ENCODE peak calls at places on chromosomes 3 and 15, in seven cellular contexts. X is CD8-positive, alpha-beta T cell; P is OCI-LY7; O is LNCaP clone FGC; G is body of pancreas; Z is cardiac muscle cell; C is BJ. E is an unnamed sample.
A peak's percentile ranks its signal among the peaks of the same experiment; 100 is the strongest.

GRCh38 chr3:116140100-116140689 is 305.1 kb downstream of the LSAMP start:
- DNase-seq in X (no peak), P (peak; percentile 43), O (peak; percentile 53), G (no peak), Z (peak; percentile 63), C (no peak), E (no peak)

GRCh38 chr3:150721285-150722130 is 17.8 kb upstream of the ERICH6 start:
- DNase-seq in X (no peak), P (peak; percentile 76), O (no peak), G (no peak), Z (peak; percentile 77), C (no peak), E (no peak)

GRCh38 chr3:113594066-113594465 is 61.7 kb downstream of the SIDT1 start:
- DNase-seq in X (no peak), P (no peak), O (peak; percentile 44), G (no peak), Z (no peak), C (no peak), E (no peak)

GRCh38 chr3:106617276-106617675 is 748.5 kb upstream of the CBLB start:
- DNase-seq in X (no peak), P (no peak), O (no peak), G (no peak), Z (no peak), C (no peak), E (no peak)

GRCh38 chr3:127746400-127747057 is 73.8 kb downstream of the ABTB1 start:
- DNase-seq in X (no peak), P (no peak), O (no peak), G (no peak), Z (no peak), C (no peak), E (no peak)

GRCh38 chr3:139674585-139675260 is 3.0 kb downstream of the NMNAT3 start:
- DNase-seq in X (no peak), P (no peak), O (no peak), G (no peak), Z (no peak), C (no peak), E (no peak)

GRCh38 chr15:57297163-57297593 is 79.1 kb upstream of the CGNL1 start:
- DNase-seq in X (no peak), P (peak; percentile 19), O (no peak), G (no peak), Z (no peak), C (no peak), E (no peak)

GRCh38 chr15:69410290-69410874 is 3.8 kb upstream of the KIF23 start:
- DNase-seq in X (no peak), P (peak; percentile 23), O (no peak), G (no peak), Z (no peak), C (no peak), E (peak; percentile 55)

GRCh38 chr3:57065588-57065987 is 5.1 kb downstream of the SPATA12 start:
- DNase-seq in X (no peak), P (peak; percentile 56), O (no peak), G (no peak), Z (no peak), C (no peak), E (no peak)

GRCh38 chr3:40332684-40333083 is 23.2 kb downstream of the EIF1B start:
- DNase-seq in X (no peak), P (no peak), O (no peak), G (no peak), Z (no peak), C (no peak), E (no peak)

GRCh38 chr3:25428003-25428861 is at the start of gene RARB:
- DNase-seq in X (no peak), P (no peak), O (no peak), G (peak; percentile 55), Z (peak; percentile 97), C (peak; percentile 81), E (peak; percentile 62)

GRCh38 chr15:74032606-74033561 is 38.4 kb downstream of the PML start:
- DNase-seq in X (no peak), P (no peak), O (no peak), G (no peak), Z (no peak), C (no peak), E (no peak)

GRCh38 chr3:99972380-99973104 is 141.8 kb downstream of the FILIP1L start:
- DNase-seq in X (no peak), P (no peak), O (no peak), G (no peak), Z (no peak), C (no peak), E (no peak)

GRCh38 chr3:151230644-151231043 is 27.6 kb upstream of the GPR171 start:
- DNase-seq in X (no peak), P (peak; percentile 10), O (no peak), G (no peak), Z (no peak), C (no peak), E (no peak)

GRCh38 chr15:60821462-60822061 is 342.6 kb upstream of the ICE2 start:
- DNase-seq in X (no peak), P (no peak), O (no peak), G (no peak), Z (no peak), C (no peak), E (no peak)

GRCh38 chr3:188497021-188497420 is 343.1 kb downstream of the LPP start:
- DNase-seq in X (no peak), P (no peak), O (no peak), G (no peak), Z (peak; percentile 21), C (no peak), E (no peak)

GRCh38 chr3:186021673-186022362 is 84.0 kb upstream of the TRA2B start:
- DNase-seq in X (no peak), P (no peak), O (no peak), G (no peak), Z (peak; percentile 83), C (peak; percentile 90), E (no peak)

GRCh38 chr15:41566121-41566885 is 7.3 kb downstream of the TYRO3 start:
- DNase-seq in X (no peak), P (no peak), O (no peak), G (no peak), Z (peak; percentile 32), C (no peak), E (no peak)

GRCh38 chr3:146044046-146044445 is 116.9 kb downstream of the PLOD2 start:
- DNase-seq in X (no peak), P (no peak), O (no peak), G (no peak), Z (no peak), C (no peak), E (no peak)

DNA sequence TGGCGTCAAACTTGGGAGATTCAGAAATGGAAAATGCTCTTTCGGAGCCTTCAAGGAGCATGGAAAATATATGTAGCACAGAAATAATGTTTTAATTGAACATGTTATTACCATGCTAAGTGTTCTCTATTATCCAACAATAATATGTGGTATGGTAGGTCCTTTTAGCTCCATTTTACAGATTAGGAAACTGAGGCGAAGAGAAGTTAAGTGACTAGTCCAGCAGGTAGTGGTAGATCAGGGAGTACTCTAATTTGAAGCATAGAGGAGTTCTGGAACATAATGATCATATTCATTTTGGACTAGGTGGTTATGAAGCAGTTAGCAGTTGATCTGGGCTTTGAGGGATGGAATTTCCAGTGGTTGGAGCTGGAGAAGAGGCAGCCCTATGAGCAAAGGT is 1.1 kb downstream of the CMC1 start:
- DNase-seq in X (no peak), P (no peak), O (no peak), G (no peak), Z (no peak), C (no peak), E (no peak)
- TF ChIP-seq CTCF in X (no peak), P (no peak), O (no peak), G (no peak), Z (no peak), C (no peak), E (no peak)

GRCh38 chr3:157154563-157155333 is 5.2 kb downstream of the CCNL1 start:
- DNase-seq in X (no peak), P (no peak), O (no peak), G (no peak), Z (no peak), C (no peak), E (no peak)

GRCh38 chr3:157155591-157155990 is 4.4 kb downstream of the CCNL1 start:
- DNase-seq in X (no peak), P (no peak), O (no peak), G (no peak), Z (no peak), C (no peak), E (no peak)

GRCh38 chr3:157159037-157159761 is 748 bp downstream of the CCNL1 start:
- DNase-seq in X (peak; percentile 84), P (peak; percentile 87), O (no peak), G (peak; percentile 72), Z (peak; percentile 65), C (no peak), E (peak; percentile 65)

GRCh38 chr3:157157836-157158235 is 2.1 kb downstream of the CCNL1 start:
- DNase-seq in X (no peak), P (no peak), O (no peak), G (no peak), Z (no peak), C (no peak), E (no peak)

DNA sequence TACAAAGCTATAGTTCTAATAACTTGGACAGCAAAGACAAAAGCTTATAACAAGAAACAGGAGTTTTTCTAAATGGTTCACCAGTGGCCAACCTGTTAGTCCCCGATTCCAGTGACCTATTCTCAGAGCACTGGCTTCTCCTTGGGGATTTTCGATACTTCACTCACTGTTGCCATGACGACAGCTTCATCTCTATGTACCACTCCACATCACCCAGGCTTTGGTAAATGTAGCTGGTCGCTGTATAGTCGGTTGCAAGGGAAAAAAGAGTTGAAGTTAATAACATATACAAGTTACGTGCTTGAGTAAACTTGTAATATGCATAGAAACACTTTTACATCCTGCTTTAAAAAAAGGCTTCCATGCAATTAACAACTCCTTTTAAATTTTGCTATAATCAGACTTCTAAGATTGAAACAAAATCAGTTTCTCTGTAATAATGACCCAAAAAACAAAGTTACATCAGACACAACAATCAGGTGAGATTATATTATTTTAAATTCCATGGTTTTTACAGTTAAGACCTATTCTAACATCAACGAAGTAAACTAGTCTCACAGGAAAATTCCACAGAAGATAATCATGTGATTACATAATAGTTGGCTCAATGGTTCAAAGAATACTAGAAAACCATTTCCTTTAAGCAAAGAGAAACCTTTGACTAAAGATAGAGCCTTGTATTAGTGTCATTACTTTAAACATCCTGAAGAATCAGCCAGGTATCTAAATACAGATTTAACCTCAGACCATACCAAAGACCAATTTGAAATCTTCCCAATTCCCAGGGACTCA is 2.9 kb downstream of the CCNL1 start:
- DNase-seq in X (no peak), P (no peak), O (no peak), G (no peak), Z (no peak), C (no peak), E (no peak)
- H3K4me3 ChIP-seq in X (peak overlapping the region; percentile 84), P (peak overlapping the region; percentile 88), O (no peak overlapping the region), G (peak overlapping the region; percentile 1), Z (peak overlapping the region; percentile 93), C (peak overlapping the region; percentile 98), E (no peak overlapping the region)

GRCh38 chr15:24772256-24772655 is 96.7 kb downstream of the NPAP1 start:
- DNase-seq in X (no peak), P (no peak), O (no peak), G (no peak), Z (no peak), C (no peak), E (no peak)
- TF ChIP-seq CTCF in X (no peak), P (peak; percentile 35), O (no peak), G (no peak), Z (no peak), C (no peak), E (no peak)

DNA sequence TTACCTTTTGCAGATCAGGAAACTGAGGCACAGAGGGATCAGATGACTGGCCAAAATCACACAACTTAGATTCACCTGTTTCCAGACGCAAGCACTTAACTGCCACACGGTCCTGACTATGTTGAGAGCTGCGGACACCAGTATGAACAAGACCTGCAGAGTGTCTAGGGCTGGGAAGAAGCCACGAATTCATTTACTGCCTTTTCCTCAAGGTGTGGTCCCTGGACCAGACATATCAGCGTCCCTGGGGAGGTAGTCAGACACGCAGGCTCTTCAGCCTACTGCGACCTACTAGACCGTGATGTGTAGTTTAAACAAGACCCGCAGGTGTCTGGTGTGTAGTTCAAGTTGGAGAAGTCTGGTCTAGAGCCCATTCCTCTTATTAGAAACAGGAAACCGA is 541 bp upstream of the SLC6A11 start:
- DNase-seq in X (no peak), P (no peak), O (no peak), G (no peak), Z (no peak), C (no peak), E (no peak)
- H3K4me3 ChIP-seq in X (no peak overlapping the region), P (no peak overlapping the region), O (peak overlapping the region; percentile 53), G (no peak overlapping the region), Z (no peak overlapping the region), C (no peak overlapping the region), E (peak overlapping the region; percentile 61)